ENCODE peak calls at places on chromosomes 1 and 21, in six cellular contexts. I is SK-N-SH, W is K562, C is HCT116, Q is HepG2, N is H1. G is an unnamed sample.

GRCh38 chr21:28805885-28806284 is 186.8 kb downstream of the LTN1 start:
- DNase-seq in I (no peak), W (no peak), C (no peak), Q (no peak), N (no peak), G (no peak)

GRCh38 chr1:7535934-7536878 is 234.9 kb upstream of the VAMP3 start:
- DNase-seq in I (no peak), W (no peak), C (no peak), Q (no peak), N (peak), G (no peak)

GRCh38 chr1:99503276-99503747 is 142.6 kb upstream of the PALMD start:
- DNase-seq in I (no peak), W (peak), C (no peak), Q (no peak), N (no peak), G (no peak)

GRCh38 chr1:211648980-211649934 is 26.2 kb downstream of the NEK2 start:
- DNase-seq in I (peak), W (peak), C (no peak), Q (peak), N (peak), G (no peak)

GRCh38 chr21:43871487-43871886 is 6.5 kb downstream of the AGPAT3 start:
- DNase-seq in I (no peak), W (no peak), C (no peak), Q (no peak), N (no peak), G (no peak)

GRCh38 chr1:41665962-41666917 is 181.8 kb upstream of the EDN2 start:
- DNase-seq in I (no peak), W (no peak), C (no peak), Q (no peak), N (no peak), G (no peak)

GRCh38 chr1:67955591-67955990 is 94.8 kb downstream of the DIRAS3 start:
- DNase-seq in I (no peak), W (no peak), C (no peak), Q (no peak), N (no peak), G (no peak)

GRCh38 chr1:23568608-23569383 is 9.5 kb upstream of the ID3 start:
- DNase-seq in I (peak), W (peak), C (no peak), Q (no peak), N (no peak), G (no peak)

GRCh38 chr1:113226118-113226517 is 153.1 kb downstream of the LRIG2 start:
- DNase-seq in I (no peak), W (no peak), C (no peak), Q (no peak), N (no peak), G (no peak)

GRCh38 chr1:97304366-97304765 is 582.8 kb downstream of the PTBP2 start:
- DNase-seq in I (no peak), W (no peak), C (no peak), Q (no peak), N (no peak), G (no peak)

GRCh38 chr1:204441558-204441957 is 29.9 kb upstream of the PPP1R15B start:
- DNase-seq in I (no peak), W (no peak), C (no peak), Q (no peak), N (no peak), G (no peak)

GRCh38 chr1:150221552-150221951 is 14.4 kb downstream of the ANP32E start:
- DNase-seq in I (peak), W (no peak), C (peak), Q (no peak), N (peak), G (peak)
- TF ChIP-seq JUND in I (no peak), W (no peak), C (no peak), Q (no peak), N (no peak), G (no peak)

GRCh38 chr1:3149277-3149676 is 80.3 kb downstream of the PRDM16 start:
- DNase-seq in I (no peak), W (no peak), C (no peak), Q (no peak), N (no peak), G (no peak)
- TF ChIP-seq JUND in I (no peak), W (no peak), C (no peak), Q (no peak), N (no peak), G (no peak)

DNA sequence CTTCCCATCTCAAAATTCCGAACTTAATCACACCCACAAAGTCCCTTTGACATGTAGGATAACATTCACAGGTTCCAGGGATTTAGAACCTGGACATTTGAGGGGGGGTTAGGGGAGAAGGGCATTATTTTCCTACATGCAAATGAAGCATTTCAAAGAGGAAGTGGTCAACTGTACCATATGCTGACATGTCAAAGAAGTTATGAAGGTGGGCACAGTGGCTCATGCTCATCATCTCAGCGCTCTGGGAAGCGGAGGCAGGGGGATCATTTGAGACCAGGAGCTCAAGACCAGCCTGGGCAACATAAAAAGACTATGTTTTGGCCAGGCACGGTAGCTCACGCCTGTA is 35.7 kb downstream of the PTP4A2 start:
- DNase-seq in I (no peak), W (no peak), C (no peak), Q (no peak), N (no peak), G (no peak)
- TF ChIP-seq JUND in I (no peak), W (no peak), C (no peak), Q (no peak), N (no peak), G (no peak)

GRCh38 chr1:150815871-150816270 is 7.8 kb upstream of the CTSK start:
- DNase-seq in I (no peak), W (no peak), C (no peak), Q (no peak), N (no peak), G (no peak)

GRCh38 chr1:150826299-150826698 is 18.2 kb upstream of the CTSK start:
- DNase-seq in I (no peak), W (no peak), C (no peak), Q (no peak), N (no peak), G (no peak)

DNA sequence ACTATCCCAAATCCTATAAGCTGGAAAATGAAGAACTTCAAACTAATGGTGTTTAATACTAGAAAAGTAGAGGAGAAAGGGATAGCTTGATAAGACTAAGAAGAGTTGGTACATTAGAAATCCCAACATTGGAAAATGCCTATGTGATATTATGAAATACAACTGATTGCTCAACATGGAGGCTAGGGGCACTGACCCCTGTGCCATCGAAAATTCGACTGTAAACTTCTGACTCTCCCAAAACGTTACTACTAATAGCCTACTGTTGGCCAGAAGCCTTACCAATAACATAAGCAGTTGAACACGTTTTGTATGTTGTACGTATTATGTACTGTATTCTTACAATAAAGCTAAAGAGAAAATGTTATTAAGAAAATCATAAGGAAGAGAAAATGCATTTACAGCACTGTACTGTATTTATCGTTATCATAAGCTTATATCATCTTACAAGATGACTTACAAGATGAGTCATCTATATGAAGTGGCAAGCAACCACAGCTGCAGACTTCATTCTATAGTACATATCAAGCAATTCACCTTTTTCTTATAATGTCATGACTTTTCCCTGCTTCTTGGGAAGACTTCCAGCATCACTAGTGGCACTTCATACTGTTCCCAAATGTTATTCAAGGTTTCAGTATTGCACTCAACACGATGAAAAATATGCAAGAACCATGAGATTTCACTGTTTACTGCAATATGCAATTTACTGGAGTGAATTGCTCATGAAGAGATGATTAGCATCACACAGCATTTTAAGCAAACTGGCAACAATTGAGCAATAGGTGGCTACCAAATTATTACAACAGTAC is 12.9 kb upstream of the CTSK start:
- DNase-seq in I (no peak), W (no peak), C (no peak), Q (no peak), N (no peak), G (no peak)
- TF ChIP-seq JUND in I (peak), W (peak), C (no peak), Q (no peak), N (no peak), G (no peak)

GRCh38 chr1:44254392-44254791 is 41.1 kb downstream of the DMAP1 start:
- DNase-seq in I (no peak), W (no peak), C (no peak), Q (no peak), N (no peak), G (no peak)

GRCh38 chr1:44249543-44249942 is 36.3 kb downstream of the DMAP1 start:
- DNase-seq in I (peak), W (peak), C (no peak), Q (no peak), N (no peak), G (no peak)

GRCh38 chr1:44250113-44250781 is 37.0 kb downstream of the DMAP1 start:
- DNase-seq in I (no peak), W (no peak), C (no peak), Q (no peak), N (no peak), G (no peak)

GRCh38 chr1:44251989-44252625 is 38.8 kb downstream of the DMAP1 start:
- DNase-seq in I (no peak), W (no peak), C (no peak), Q (no peak), N (no peak), G (no peak)

DNA sequence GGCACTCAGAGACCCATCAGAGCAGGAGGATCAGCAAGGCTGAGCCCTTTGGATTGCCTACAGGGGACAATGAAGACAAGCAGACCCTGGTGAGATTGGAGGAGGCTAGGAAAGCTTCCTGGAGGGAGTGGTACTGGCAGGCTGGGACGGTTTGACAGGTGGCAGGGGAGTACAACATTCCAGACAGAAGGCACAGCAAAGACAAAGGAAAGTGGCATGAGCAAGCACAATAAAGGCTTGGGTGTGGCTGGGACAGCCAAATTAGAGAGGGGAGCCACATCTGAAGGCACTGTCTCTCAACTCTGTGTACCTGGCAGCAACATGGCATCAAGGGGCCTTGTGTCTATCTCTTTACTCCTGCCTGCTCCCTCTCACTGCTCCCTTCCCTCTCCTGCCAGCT is 38.2 kb downstream of the DMAP1 start:
- DNase-seq in I (no peak), W (no peak), C (no peak), Q (no peak), N (no peak), G (no peak)
- TF ChIP-seq JUND in I (no peak), W (no peak), C (no peak), Q (no peak), N (no peak), G (no peak)

GRCh38 chr1:180482425-180483275 is 19.7 kb downstream of the ACBD6 start:
- DNase-seq in I (peak), W (peak), C (no peak), Q (peak), N (no peak), G (peak)
- TF ChIP-seq JUND in I (no peak), W (no peak), C (no peak), Q (no peak), N (no peak), G (no peak)

G was measured in T47D.